ENCODE peak calls at places on chromosomes 6 and 20, in eight cellular contexts. R, K, W, C, P, B, M and L are unnamed samples.
A peak's percentile ranks its signal among the peaks of the same experiment; 100 is the strongest.

GRCh38 chr6:155481215-155481614 is 25.6 kb upstream of the NOX3 start:
- DNase-seq in R (no peak), M (peak; percentile 25), W (no peak), C (no peak), P (no peak), B (no peak), K (no peak), L (no peak)

GRCh38 chr20:38132910-38133501 is 32.1 kb downstream of the TGM2 start:
- DNase-seq in K (no peak), B (no peak), W (no peak), M (no peak), P (no peak), R (no peak), C (peak; percentile 23), L (no peak)

GRCh38 chr6:133309579-133309978 is 68.4 kb downstream of the EYA4 start:
- DNase-seq in P (no peak), C (no peak), K (no peak), B (no peak), R (no peak), W (no peak), M (peak; percentile 71), L (no peak)

GRCh38 chr6:3075522-3076113 is 7.3 kb downstream of the RIPK1 start:
- DNase-seq in B (no peak), P (no peak), M (peak; percentile 17), K (peak; percentile 18), R (no peak), W (no peak), C (no peak), L (no peak)

GRCh38 chr6:168078943-168079405 is at the start of gene FRMD1:
- DNase-seq in P (no peak), K (no peak), M (no peak), B (no peak), W (peak; percentile 62), R (no peak), C (no peak), L (no peak)

GRCh38 chr6:143279385-143279784 is 171.1 kb downstream of the ADAT2 start:
- DNase-seq in K (peak; percentile 24), R (peak; percentile 30), W (no peak), M (peak; percentile 28), C (no peak), P (peak; percentile 79), B (peak; percentile 13), L (peak; percentile 42)

GRCh38 chr6:38776515-38776914 is 61.4 kb downstream of the DNAH8 start:
- DNase-seq in K (peak; percentile 23), P (no peak), B (no peak), W (no peak), C (no peak), R (no peak), M (no peak), L (no peak)

GRCh38 chr20:62356948-62357667 is 10.0 kb downstream of the LAMA5 start:
- DNase-seq in R (no peak), K (peak; percentile 84), P (peak; percentile 71), B (no peak), M (peak; percentile 63), C (no peak), W (no peak), L (peak; percentile 73)

GRCh38 chr6:99276747-99277146 is 72.7 kb downstream of the FAXC start:
- DNase-seq in B (no peak), R (no peak), P (no peak), M (no peak), C (no peak), W (no peak), K (no peak), L (no peak)

GRCh38 chr20:50281831-50282591 is 91.4 kb downstream of the CEBPB start:
- DNase-seq in W (no peak), R (peak; percentile 26), P (no peak), B (no peak), C (no peak), M (no peak), K (no peak), L (no peak)

GRCh38 chr6:169069361-169069760 is 184.3 kb downstream of the THBS2 start:
- DNase-seq in R (no peak), W (no peak), K (no peak), B (no peak), P (no peak), M (no peak), C (no peak), L (no peak)

GRCh38 chr6:35534396-35535170 is 21.9 kb upstream of the TULP1 start:
- DNase-seq in K (no peak), P (peak; percentile 100), R (no peak), W (no peak), B (no peak), C (no peak), M (peak; percentile 30), L (no peak)

GRCh38 chr6:73504160-73504559 is 16.7 kb downstream of the EEF1A1 start:
- DNase-seq in M (no peak), W (no peak), R (no peak), K (no peak), B (no peak), P (no peak), C (no peak), L (no peak)

GRCh38 chr6:736657-737446 is 43.9 kb upstream of the EXOC2 start:
- DNase-seq in M (no peak), K (no peak), W (no peak), P (no peak), C (no peak), R (no peak), B (no peak), L (no peak)

GRCh38 chr6:99349620-99350141 is at the start of gene FAXC:
- DNase-seq in K (peak; percentile 25), W (peak; percentile 70), R (peak; percentile 38), P (peak; percentile 83), M (peak; percentile 25), B (peak; percentile 16), C (no peak), L (peak; percentile 73)

GRCh38 chr20:24402234-24402633 is 67.2 kb upstream of the SYNDIG1 start:
- DNase-seq in M (no peak), W (no peak), B (no peak), C (no peak), P (no peak), K (no peak), R (no peak), L (no peak)

DNA sequence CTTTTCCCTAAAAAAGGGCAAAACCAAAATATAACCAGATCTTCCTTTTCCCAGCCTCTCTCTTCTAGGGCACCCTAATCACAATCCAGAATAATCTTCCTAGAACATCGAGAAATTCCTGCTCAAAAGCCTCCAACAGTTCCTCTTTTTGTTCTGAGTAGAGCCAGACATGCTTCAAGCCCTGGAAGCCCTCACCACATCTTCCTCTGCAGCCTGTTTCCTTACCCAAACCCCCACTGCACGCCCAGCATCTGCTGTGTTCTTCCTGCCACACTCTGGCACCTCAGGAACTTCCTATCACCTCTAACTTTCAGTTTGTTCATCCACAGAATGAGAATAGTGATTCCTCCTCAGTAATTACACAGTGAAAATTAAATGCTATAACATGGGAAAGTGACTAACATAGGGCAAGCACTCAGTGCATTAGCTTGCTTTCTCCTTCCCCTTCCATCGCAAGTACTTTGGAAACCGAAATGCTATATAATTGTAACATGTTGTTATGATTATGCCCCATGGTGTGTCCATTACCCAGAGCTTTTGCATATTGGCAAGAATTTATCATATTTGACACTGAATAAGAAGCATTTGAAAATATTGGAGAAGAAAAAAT is 26.3 kb downstream of the C6orf89 start:
- DNase-seq in R (peak; percentile 55), P (no peak), M (no peak), K (peak; percentile 43), B (no peak), W (no peak), C (no peak), L (no peak)
- TF ChIP-seq CTCF in R (no peak), P (no peak), M (no peak), K (no peak), B (no peak), W (no peak), C (no peak), L (no peak)

GRCh38 chr20:17023811-17024210 is 203.0 kb upstream of the PCSK2 start:
- DNase-seq in B (no peak), W (no peak), K (no peak), R (no peak), C (no peak), P (no peak), M (no peak), L (no peak)

GRCh38 chr20:17021481-17021880 is 205.4 kb upstream of the PCSK2 start:
- DNase-seq in R (no peak), C (no peak), W (no peak), P (no peak), B (no peak), M (no peak), K (no peak), L (no peak)

GRCh38 chr20:17026346-17026745 is 200.5 kb upstream of the PCSK2 start:
- DNase-seq in C (no peak), W (no peak), P (no peak), R (no peak), B (no peak), K (no peak), M (no peak), L (no peak)

GRCh38 chr20:17023036-17023435 is 203.8 kb upstream of the PCSK2 start:
- DNase-seq in R (no peak), P (no peak), C (no peak), M (no peak), B (no peak), W (no peak), K (no peak), L (no peak)

GRCh38 chr20:17024513-17025105 is 202.2 kb upstream of the PCSK2 start:
- DNase-seq in P (no peak), R (no peak), B (peak; percentile 42), K (no peak), C (no peak), M (no peak), W (no peak), L (no peak)
- TF ChIP-seq CTCF in P (no peak), R (no peak), B (no peak), K (no peak), C (no peak), M (no peak), W (no peak), L (no peak)

DNA sequence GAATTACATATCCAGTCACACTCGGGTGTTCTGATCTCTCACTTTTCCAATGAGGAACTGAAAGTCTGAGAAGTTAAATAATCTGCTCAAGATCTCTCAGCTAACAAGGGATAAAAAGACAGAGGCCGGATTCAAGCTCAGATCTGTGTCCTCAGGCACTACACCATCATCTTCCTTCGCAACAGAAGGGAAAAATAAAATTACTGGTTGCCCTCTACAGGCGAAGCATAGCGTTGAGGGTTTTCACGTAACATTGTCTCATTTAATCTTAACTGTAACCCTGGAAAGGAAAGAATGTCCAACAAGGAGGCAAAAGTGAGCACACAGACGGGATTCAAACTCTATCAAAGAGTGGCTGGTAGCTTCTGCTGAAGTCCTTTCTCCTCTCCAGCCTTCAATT is 67.8 kb upstream of the ANKEF1 start:
- DNase-seq in M (peak; percentile 15), C (no peak), W (no peak), R (no peak), P (no peak), K (no peak), B (no peak), L (peak; percentile 37)
- TF ChIP-seq CTCF in M (peak; percentile 41), C (no peak), W (no peak), R (peak; percentile 38), P (peak; percentile 51), K (peak; percentile 19), B (peak; percentile 31), L (peak; percentile 41)

DNA sequence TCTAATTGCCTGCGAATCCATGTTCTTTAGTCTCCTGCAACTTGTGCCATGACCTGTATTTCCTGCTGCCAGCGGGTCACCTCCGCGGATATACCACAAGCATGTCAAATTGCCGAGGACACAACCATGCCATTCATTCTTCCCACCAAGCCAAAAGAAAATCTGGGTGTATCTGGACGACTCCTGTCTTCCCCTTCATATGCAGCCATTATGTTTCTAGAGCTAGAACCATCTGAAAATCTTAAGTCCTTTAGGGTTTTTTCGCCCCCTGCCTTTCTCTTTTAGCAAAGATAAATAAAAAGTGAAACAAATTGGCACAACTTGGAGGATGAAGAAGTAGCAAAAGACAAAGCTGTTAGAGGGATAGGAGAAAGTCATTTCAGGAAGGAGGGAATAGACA is 242.6 kb downstream of the ARID1B start:
- DNase-seq in B (no peak), M (peak; percentile 35), P (no peak), R (no peak), W (no peak), K (peak; percentile 14), C (no peak), L (no peak)
- TF ChIP-seq CTCF in B (peak; percentile 10), M (no peak), P (no peak), R (no peak), W (no peak), K (no peak), C (no peak), L (no peak)